ENCODE peak calls at places on chromosomes 3 and 15, in ten cellular contexts. One of them, this sample, is unnamed. For H3K27me3, the result is how much of the 10 kb centered on the place peaks cover.

GRCh38 chr3:49609815-49610214 is 55.5 kb downstream of the BSN start:
- DNase-seq in body of pancreas: no peak
- DNase-seq in H1: no peak
- DNase-seq in lower lobe of right lung: no peak
- DNase-seq in heart left ventricle: peak
- DNase-seq in cardiac muscle cell: no peak
- DNase-seq in fibroblast of lung: no peak
- DNase-seq in spleen: no peak
- DNase-seq in lung: no peak
- DNase-seq in H9: no peak
- DNase-seq in this sample: no peak

GRCh38 chr3:45711936-45712335 is 22.7 kb downstream of the SACM1L start:
- DNase-seq in lung: no peak
- DNase-seq in fibroblast of lung: peak
- DNase-seq in lower lobe of right lung: no peak
- DNase-seq in H1: no peak
- DNase-seq in cardiac muscle cell: no peak
- DNase-seq in H9: no peak
- DNase-seq in body of pancreas: no peak
- DNase-seq in spleen: no peak
- DNase-seq in heart left ventricle: no peak
- DNase-seq in this sample: no peak

GRCh38 chr3:46070458-46071136 is 43.3 kb upstream of the XCR1 start:
- DNase-seq in lower lobe of right lung: no peak
- DNase-seq in body of pancreas: no peak
- DNase-seq in lung: no peak
- DNase-seq in spleen: no peak
- DNase-seq in heart left ventricle: no peak
- DNase-seq in H9: no peak
- DNase-seq in cardiac muscle cell: no peak
- DNase-seq in H1: no peak
- DNase-seq in fibroblast of lung: no peak
- DNase-seq in this sample: no peak

GRCh38 chr3:56005196-56005805 is 463.0 kb downstream of the ERC2 start:
- DNase-seq in cardiac muscle cell: no peak
- DNase-seq in lung: no peak
- DNase-seq in fibroblast of lung: peak
- DNase-seq in lower lobe of right lung: no peak
- DNase-seq in heart left ventricle: no peak
- DNase-seq in body of pancreas: no peak
- DNase-seq in H1: no peak
- DNase-seq in spleen: no peak
- DNase-seq in H9: no peak
- DNase-seq in this sample: no peak

GRCh38 chr3:58383476-58383875 is 50.2 kb downstream of the PDHB start:
- DNase-seq in heart left ventricle: no peak
- DNase-seq in H1: no peak
- DNase-seq in lung: no peak
- DNase-seq in cardiac muscle cell: no peak
- DNase-seq in fibroblast of lung: peak
- DNase-seq in body of pancreas: no peak
- DNase-seq in lower lobe of right lung: no peak
- DNase-seq in H9: no peak
- DNase-seq in spleen: no peak
- DNase-seq in this sample: no peak

GRCh38 chr15:25416693-25417092 is 22.1 kb downstream of the UBE3A start:
- DNase-seq in H9: no peak
- DNase-seq in heart left ventricle: no peak
- DNase-seq in H1: no peak
- DNase-seq in body of pancreas: no peak
- DNase-seq in fibroblast of lung: peak
- DNase-seq in spleen: no peak
- DNase-seq in cardiac muscle cell: no peak
- DNase-seq in lung: no peak
- DNase-seq in lower lobe of right lung: no peak
- DNase-seq in this sample: no peak

GRCh38 chr3:89107461-89108035 is at the start of gene EPHA3:
- DNase-seq in H9: peak
- DNase-seq in spleen: peak
- DNase-seq in fibroblast of lung: peak
- DNase-seq in body of pancreas: peak
- DNase-seq in heart left ventricle: peak
- DNase-seq in cardiac muscle cell: peak
- DNase-seq in lower lobe of right lung: peak
- DNase-seq in lung: peak
- DNase-seq in H1: peak
- DNase-seq in this sample: peak

GRCh38 chr15:53675832-53676231 is 83.6 kb downstream of the WDR72 start:
- DNase-seq in heart left ventricle: no peak
- DNase-seq in spleen: no peak
- DNase-seq in lung: no peak
- DNase-seq in H9: no peak
- DNase-seq in H1: no peak
- DNase-seq in body of pancreas: no peak
- DNase-seq in fibroblast of lung: no peak
- DNase-seq in lower lobe of right lung: no peak
- DNase-seq in cardiac muscle cell: no peak
- DNase-seq in this sample: no peak

GRCh38 chr3:147000274-147000673 is 395.1 kb upstream of the PLSCR5 start:
- DNase-seq in H1: no peak
- DNase-seq in lung: no peak
- DNase-seq in lower lobe of right lung: no peak
- DNase-seq in spleen: no peak
- DNase-seq in H9: no peak
- DNase-seq in fibroblast of lung: no peak
- DNase-seq in body of pancreas: no peak
- DNase-seq in cardiac muscle cell: no peak
- DNase-seq in heart left ventricle: no peak
- DNase-seq in this sample: no peak

GRCh38 chr3:177615015-177615414 is 417.7 kb upstream of the TBL1XR1 start:
- DNase-seq in cardiac muscle cell: no peak
- DNase-seq in H1: no peak
- DNase-seq in spleen: no peak
- DNase-seq in body of pancreas: peak
- DNase-seq in heart left ventricle: peak
- DNase-seq in H9: no peak
- DNase-seq in lung: peak
- DNase-seq in lower lobe of right lung: peak
- DNase-seq in fibroblast of lung: peak
- DNase-seq in this sample: no peak

GRCh38 chr3:149898771-149899170 is 71.9 kb downstream of the PFN2 start:
- DNase-seq in lung: no peak
- DNase-seq in cardiac muscle cell: peak
- DNase-seq in H1: no peak
- DNase-seq in H9: no peak
- DNase-seq in fibroblast of lung: peak
- DNase-seq in heart left ventricle: peak
- DNase-seq in lower lobe of right lung: no peak
- DNase-seq in spleen: no peak
- DNase-seq in body of pancreas: no peak
- DNase-seq in this sample: no peak

GRCh38 chr3:23258110-23258509 is 55.0 kb downstream of the UBE2E2 start:
- DNase-seq in body of pancreas: no peak
- DNase-seq in lower lobe of right lung: no peak
- DNase-seq in H1: no peak
- DNase-seq in lung: no peak
- DNase-seq in cardiac muscle cell: no peak
- DNase-seq in heart left ventricle: no peak
- DNase-seq in fibroblast of lung: peak
- DNase-seq in spleen: no peak
- DNase-seq in H9: no peak
- DNase-seq in this sample: no peak

GRCh38 chr15:29449136-29449535 is 179.5 kb upstream of the NSMCE3 start:
- DNase-seq in lung: no peak
- DNase-seq in H1: no peak
- DNase-seq in fibroblast of lung: no peak
- DNase-seq in body of pancreas: no peak
- DNase-seq in lower lobe of right lung: no peak
- DNase-seq in H9: peak
- DNase-seq in heart left ventricle: no peak
- DNase-seq in spleen: no peak
- DNase-seq in cardiac muscle cell: peak
- DNase-seq in this sample: no peak

GRCh38 chr15:60843482-60843881 is 364.5 kb upstream of the ICE2 start:
- DNase-seq in spleen: no peak
- DNase-seq in heart left ventricle: no peak
- DNase-seq in lower lobe of right lung: no peak
- DNase-seq in cardiac muscle cell: no peak
- DNase-seq in fibroblast of lung: no peak
- DNase-seq in H9: no peak
- DNase-seq in body of pancreas: no peak
- DNase-seq in lung: no peak
- DNase-seq in H1: no peak
- DNase-seq in this sample: no peak

GRCh38 chr3:156633335-156633734 is 41.1 kb upstream of the TIPARP start:
- DNase-seq in lower lobe of right lung: peak
- DNase-seq in heart left ventricle: peak
- DNase-seq in H9: no peak
- DNase-seq in cardiac muscle cell: no peak
- DNase-seq in spleen: no peak
- DNase-seq in lung: peak
- DNase-seq in fibroblast of lung: peak
- DNase-seq in H1: no peak
- DNase-seq in body of pancreas: peak
- DNase-seq in this sample: no peak

GRCh38 chr15:77533986-77534385 is 98.7 kb downstream of the LINGO1 start:
- DNase-seq in heart left ventricle: no peak
- DNase-seq in body of pancreas: no peak
- DNase-seq in H9: no peak
- DNase-seq in fibroblast of lung: no peak
- DNase-seq in lung: no peak
- DNase-seq in cardiac muscle cell: no peak
- DNase-seq in lower lobe of right lung: no peak
- DNase-seq in H1: no peak
- DNase-seq in spleen: peak
- DNase-seq in this sample: no peak

GRCh38 chr3:126731044-126731443 is 27.0 kb downstream of the CHCHD6 start:
- DNase-seq in cardiac muscle cell: no peak
- DNase-seq in body of pancreas: no peak
- DNase-seq in H9: no peak
- DNase-seq in fibroblast of lung: no peak
- DNase-seq in spleen: no peak
- DNase-seq in heart left ventricle: no peak
- DNase-seq in lower lobe of right lung: no peak
- DNase-seq in lung: no peak
- DNase-seq in H1: no peak
- DNase-seq in this sample: no peak

DNA sequence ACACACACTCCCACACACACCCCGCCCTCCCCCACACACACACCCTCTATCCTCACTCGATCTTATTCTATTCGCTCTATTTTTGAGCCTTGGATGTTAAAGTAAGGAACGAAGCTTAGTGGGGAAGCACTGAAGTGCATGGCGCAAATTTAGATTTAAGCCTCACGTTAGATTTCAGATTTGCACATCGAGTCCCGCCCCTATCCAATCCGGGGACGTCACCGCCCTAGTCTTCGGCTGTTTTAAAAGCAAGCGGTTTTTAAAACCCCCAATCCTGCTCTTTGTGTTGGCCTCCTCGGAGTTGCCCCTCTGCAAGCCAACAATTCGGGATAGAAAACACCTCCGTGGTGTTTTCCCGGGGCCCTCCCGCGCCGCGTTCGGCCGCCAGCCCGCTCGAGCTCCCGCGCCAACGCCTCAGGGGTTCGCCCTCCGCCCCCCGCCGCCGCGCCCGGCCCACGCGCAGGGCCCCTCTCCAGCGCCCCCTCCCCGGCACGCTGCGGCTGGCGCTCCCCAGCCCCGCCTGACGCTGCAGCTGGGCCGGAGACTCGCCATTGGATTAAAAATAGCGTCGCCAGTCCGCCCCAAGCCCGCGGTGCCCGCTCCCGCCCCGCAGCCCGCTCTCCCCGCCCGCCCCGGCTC is at the start of gene USP13:
- DNase-seq in body of pancreas: peak
- DNase-seq in H1: no peak
- DNase-seq in fibroblast of lung: peak
- DNase-seq in H9: peak
- DNase-seq in heart left ventricle: peak
- DNase-seq in lower lobe of right lung: peak
- DNase-seq in cardiac muscle cell: peak
- DNase-seq in spleen: peak
- DNase-seq in lung: peak
- DNase-seq in this sample: peak
- TF ChIP-seq CTCF in body of pancreas: peak
- TF ChIP-seq CTCF in H1: no peak
- TF ChIP-seq CTCF in fibroblast of lung: no peak
- TF ChIP-seq CTCF in H9: no peak
- TF ChIP-seq CTCF in heart left ventricle: no peak
- TF ChIP-seq CTCF in lower lobe of right lung: no peak
- TF ChIP-seq CTCF in cardiac muscle cell: no peak
- TF ChIP-seq CTCF in spleen: no peak
- TF ChIP-seq CTCF in lung: no peak
- TF ChIP-seq CTCF in this sample: no peak

GRCh38 chr15:63463793-63464192 is 40.6 kb upstream of the USP3 start:
- DNase-seq in body of pancreas: no peak
- DNase-seq in spleen: no peak
- DNase-seq in fibroblast of lung: no peak
- DNase-seq in heart left ventricle: no peak
- DNase-seq in lower lobe of right lung: no peak
- DNase-seq in lung: no peak
- DNase-seq in cardiac muscle cell: no peak
- DNase-seq in H1: no peak
- DNase-seq in H9: no peak
- DNase-seq in this sample: no peak
- H3K27ac ChIP-seq in body of pancreas: no peak
- H3K27ac ChIP-seq in spleen: no peak
- H3K27ac ChIP-seq in fibroblast of lung: no peak
- H3K27ac ChIP-seq in heart left ventricle: no peak
- H3K27ac ChIP-seq in lower lobe of right lung: no peak
- H3K27ac ChIP-seq in lung: no peak
- H3K27ac ChIP-seq in cardiac muscle cell: no peak
- H3K27ac ChIP-seq in H1: no peak
- H3K27ac ChIP-seq in H9: no peak
- H3K27ac ChIP-seq in this sample: no peak

DNA sequence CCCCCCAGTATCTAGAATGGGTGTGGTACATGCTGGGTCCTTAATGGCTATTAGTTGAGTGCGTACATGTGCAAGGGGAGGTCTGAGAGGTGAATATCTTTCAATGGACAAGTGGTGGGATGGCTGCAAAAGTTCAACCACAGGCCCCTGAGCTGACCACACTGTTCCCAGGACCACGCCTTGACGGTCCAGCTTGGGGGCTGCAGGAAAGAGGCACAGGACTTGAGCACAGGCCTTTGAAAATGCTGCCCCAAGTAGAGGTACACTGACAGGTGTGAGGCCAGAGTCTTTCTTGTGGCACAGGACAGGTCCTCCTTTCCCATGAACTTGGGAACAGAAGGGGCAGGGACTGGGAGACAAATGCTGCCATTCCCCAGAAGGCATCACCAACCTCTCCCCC is 24.0 kb downstream of the AMOTL2 start:
- DNase-seq in spleen: peak
- DNase-seq in heart left ventricle: no peak
- DNase-seq in lung: no peak
- DNase-seq in cardiac muscle cell: no peak
- DNase-seq in H9: no peak
- DNase-seq in fibroblast of lung: no peak
- DNase-seq in body of pancreas: no peak
- DNase-seq in lower lobe of right lung: no peak
- DNase-seq in H1: no peak
- DNase-seq in this sample: no peak
- H3K27me3 ChIP-seq in spleen: under half
- H3K27me3 ChIP-seq in heart left ventricle: under half
- H3K27me3 ChIP-seq in lung: under half
- H3K27me3 ChIP-seq in cardiac muscle cell: under half
- H3K27me3 ChIP-seq in H9: under half
- H3K27me3 ChIP-seq in fibroblast of lung: under half
- H3K27me3 ChIP-seq in body of pancreas: under half
- H3K27me3 ChIP-seq in lower lobe of right lung: under half
- H3K27me3 ChIP-seq in H1: under half
- H3K27me3 ChIP-seq in this sample: under half

GRCh38 chr3:52472239-52472783 is 16.9 kb downstream of the NISCH start:
- DNase-seq in H9: no peak
- DNase-seq in fibroblast of lung: no peak
- DNase-seq in lower lobe of right lung: no peak
- DNase-seq in lung: no peak
- DNase-seq in cardiac muscle cell: no peak
- DNase-seq in heart left ventricle: peak
- DNase-seq in H1: no peak
- DNase-seq in spleen: no peak
- DNase-seq in body of pancreas: no peak
- DNase-seq in this sample: no peak
- TF ChIP-seq CTCF in H9: no peak
- TF ChIP-seq CTCF in fibroblast of lung: no peak
- TF ChIP-seq CTCF in lower lobe of right lung: no peak
- TF ChIP-seq CTCF in lung: no peak
- TF ChIP-seq CTCF in cardiac muscle cell: no peak
- TF ChIP-seq CTCF in heart left ventricle: no peak
- TF ChIP-seq CTCF in H1: no peak
- TF ChIP-seq CTCF in spleen: no peak
- TF ChIP-seq CTCF in body of pancreas: no peak
- TF ChIP-seq CTCF in this sample: no peak

This sample was measured in WERI-Rb-1.